ENCODE peak calls at places on chromosomes 1 and 21, in seven cellular contexts. S is kidney epithelial cell; E is fibroblast of lung; C is HFF-Myc; J is tibial artery; N is CD8-positive, alpha-beta memory T cell; A is MG63. T is an unnamed sample.

GRCh38 chr1:20074725-20075171 is 4.8 kb downstream of the PLA2G5 start:
- DNase-seq in S (no peak), E (no peak), A (no peak), C (no peak), N (no peak), J (no peak), T (no peak)

GRCh38 chr1:3042481-3042880 is 21.2 kb downstream of the ACTRT2 start:
- DNase-seq in C (no peak), S (no peak), E (no peak), A (no peak), N (no peak), J (no peak), T (no peak)

GRCh38 chr1:21451212-21451611 is 11.3 kb downstream of the NBPF3 start:
- DNase-seq in C (no peak), A (no peak), J (no peak), E (peak), N (no peak), S (no peak), T (peak)

GRCh38 chr1:29211086-29212030 is 19.4 kb downstream of the MECR start:
- DNase-seq in J (no peak), C (no peak), A (peak), E (peak), S (no peak), N (no peak), T (no peak)

GRCh38 chr1:102102276-102102780 is 105.6 kb upstream of the OLFM3 start:
- DNase-seq in S (no peak), J (no peak), E (no peak), A (no peak), C (no peak), N (no peak), T (no peak)

GRCh38 chr1:225911207-225912130 is 12.6 kb downstream of the PYCR2 start:
- DNase-seq in A (peak), E (peak), J (peak), S (no peak), C (no peak), N (peak), T (no peak)

GRCh38 chr1:233409540-233409939 is 82.0 kb downstream of the MAP3K21 start:
- DNase-seq in N (no peak), A (no peak), S (no peak), J (no peak), C (no peak), E (no peak), T (no peak)

GRCh38 chr1:43789604-43790288 is 82.4 kb downstream of the ST3GAL3 start:
- DNase-seq in E (no peak), N (no peak), S (no peak), C (no peak), A (no peak), J (no peak), T (no peak)

GRCh38 chr1:58155418-58156123 is 391.0 kb downstream of the OMA1 start:
- DNase-seq in E (peak), N (no peak), S (no peak), A (no peak), J (no peak), C (no peak), T (no peak)

GRCh38 chr21:45226540-45227326 is 61.0 kb downstream of the POFUT2 start:
- DNase-seq in S (no peak), N (peak), C (no peak), J (no peak), A (peak), E (no peak), T (no peak)

GRCh38 chr1:114618606-114619005 is 37.2 kb upstream of the BCAS2 start:
- DNase-seq in A (no peak), C (no peak), N (no peak), J (no peak), E (no peak), S (no peak), T (no peak)

GRCh38 chr1:187476671-187477070 is 647.9 kb downstream of the PLA2G4A start:
- DNase-seq in S (no peak), C (no peak), E (peak), A (no peak), J (no peak), N (no peak), T (no peak)

GRCh38 chr21:38729745-38730401 is 75.9 kb upstream of the ETS2 start:
- DNase-seq in S (no peak), E (peak), A (no peak), J (no peak), C (no peak), N (no peak), T (no peak)
- H3K4me3 ChIP-seq in S (no peak), E (no peak), A (no peak), J (no peak), C (no peak), N (no peak), T (no peak)

GRCh38 chr1:179126338-179127060 is 44.6 kb downstream of the TOR3A start:
- DNase-seq in S (no peak), A (peak), E (no peak), J (peak), N (no peak), C (no peak), T (no peak)

GRCh38 chr1:179124866-179125265 is 43.0 kb downstream of the TOR3A start:
- DNase-seq in S (no peak), J (no peak), E (peak), A (peak), C (no peak), N (no peak), T (peak)

GRCh38 chr1:179129702-179130473 is 48.0 kb downstream of the TOR3A start:
- DNase-seq in S (no peak), J (no peak), N (no peak), A (no peak), C (no peak), E (peak), T (no peak)

GRCh38 chr1:179127163-179127895 is 45.5 kb downstream of the TOR3A start:
- DNase-seq in A (no peak), E (peak), J (no peak), N (no peak), C (no peak), S (no peak), T (no peak)

DNA sequence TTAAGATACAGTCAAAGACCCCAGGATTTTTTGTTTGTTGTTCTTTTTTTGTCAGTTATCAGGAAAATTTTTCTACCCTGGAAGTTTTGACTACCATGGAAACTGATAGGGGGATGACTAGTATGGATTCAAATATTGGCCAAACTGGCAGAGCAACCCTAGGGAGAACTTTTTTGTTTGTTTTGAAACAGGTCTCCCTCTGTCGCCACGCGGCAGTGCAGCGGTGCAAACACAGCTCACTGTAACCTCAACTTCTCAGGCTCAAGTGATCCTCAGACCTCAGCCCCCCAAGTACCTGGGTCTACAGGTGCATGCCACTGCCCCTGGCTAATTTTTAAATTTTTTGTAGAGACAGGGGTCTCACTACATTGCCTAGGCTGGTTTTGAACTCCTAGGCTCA is 46.6 kb downstream of the TOR3A start:
- DNase-seq in J (no peak), A (no peak), N (no peak), C (no peak), E (no peak), S (no peak), T (no peak)
- H3K4me3 ChIP-seq in J (no peak), A (no peak), N (no peak), C (no peak), E (no peak), S (no peak), T (no peak)

DNA sequence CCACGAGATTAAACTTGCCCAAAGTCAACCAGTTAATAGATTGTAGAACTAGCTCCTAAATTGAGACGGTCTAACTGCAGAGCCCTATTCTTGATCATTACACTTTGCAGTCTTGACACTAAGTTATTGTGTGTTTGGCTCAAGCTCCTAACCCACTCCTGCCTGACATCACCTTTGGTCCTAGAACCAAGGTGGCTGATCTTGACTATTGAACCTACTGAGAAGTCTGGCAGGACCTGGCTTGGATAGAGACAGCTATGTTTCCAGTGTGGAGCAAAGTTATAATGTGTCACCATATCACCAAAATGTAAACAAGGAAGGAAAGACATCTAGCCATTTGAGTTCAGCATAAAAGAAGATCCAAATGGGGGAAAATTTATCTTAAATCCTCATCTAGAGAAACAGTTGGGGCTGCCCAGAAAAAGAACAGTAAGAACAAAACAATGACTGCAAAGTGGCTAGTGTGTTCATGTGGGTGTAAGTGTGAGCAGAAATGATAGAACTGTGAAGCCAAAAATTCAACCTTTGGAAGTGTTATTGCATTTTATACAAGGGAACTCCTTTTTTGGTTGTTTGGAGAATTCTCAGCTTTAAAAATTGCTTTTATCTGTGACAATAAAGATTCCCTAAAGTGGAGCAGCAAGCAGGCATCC is 106.8 kb downstream of the ATP5PO start:
- DNase-seq in S (no peak), A (no peak), J (no peak), C (no peak), E (no peak), N (no peak), T (no peak)
- H3K4me3 ChIP-seq in S (no peak), A (no peak), J (no peak), C (no peak), E (no peak), N (no peak), T (no peak)

DNA sequence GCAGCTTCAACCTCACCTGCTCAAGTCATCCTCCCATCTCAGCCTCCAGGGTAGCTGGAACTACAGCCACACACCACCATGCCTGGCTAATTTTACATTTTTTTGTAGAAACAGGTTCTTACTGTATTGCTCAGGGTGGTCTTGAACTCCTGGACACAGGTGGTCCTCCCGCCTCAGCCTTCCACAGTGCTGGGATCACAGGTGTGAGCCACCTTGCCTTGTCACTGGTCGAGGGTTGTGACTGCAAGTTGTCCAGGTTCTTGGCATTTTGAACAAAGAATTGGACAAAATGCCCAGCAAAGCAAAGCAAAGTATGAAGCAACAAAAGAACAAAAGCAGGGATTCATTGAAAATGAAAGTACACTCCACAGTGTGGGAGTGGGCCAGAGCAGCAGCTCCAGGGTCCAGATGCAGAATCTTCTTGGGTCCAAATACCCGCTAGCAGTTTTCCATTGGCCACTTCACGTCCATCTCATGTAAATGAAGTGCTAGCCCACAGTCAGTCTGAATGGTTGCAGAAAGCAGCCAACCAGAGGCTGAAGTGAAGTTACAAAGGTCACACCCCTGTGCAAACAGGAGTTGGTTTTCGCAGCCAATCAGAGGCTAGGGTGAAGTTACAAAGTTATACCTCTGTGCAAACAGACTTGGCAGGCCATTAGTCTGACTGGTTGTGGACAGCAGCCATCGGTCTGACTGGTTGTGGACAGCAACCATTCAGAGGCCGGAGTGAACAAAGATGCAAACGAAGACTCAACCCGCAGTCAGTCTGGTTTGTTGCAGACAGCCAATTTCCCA is 109.5 kb upstream of the KIF26B start:
- DNase-seq in S (no peak), J (no peak), E (peak), C (no peak), N (no peak), A (peak), T (no peak)
- H3K4me3 ChIP-seq in S (no peak), J (no peak), E (no peak), C (no peak), N (no peak), A (no peak), T (no peak)

GRCh38 chr1:220893701-220894024 is 14.4 kb downstream of the HLX start:
- DNase-seq in C (no peak), N (no peak), J (no peak), S (no peak), A (no peak), E (no peak), T (no peak)
- H3K4me3 ChIP-seq in C (no peak), N (no peak), J (no peak), S (peak), A (no peak), E (no peak), T (peak)

GRCh38 chr1:150562384-150563339 is 13.5 kb downstream of the ADAMTSL4 start:
- DNase-seq in J (no peak), N (peak), E (no peak), A (no peak), S (no peak), C (no peak), T (no peak)
- H3K4me3 ChIP-seq in J (peak), N (peak), E (no peak), A (peak), S (no peak), C (peak), T (peak)

GRCh38 chr1:242454262-242455051 is 70.0 kb downstream of the PLD5 start:
- DNase-seq in N (no peak), A (peak), S (no peak), E (peak), J (no peak), C (no peak), T (peak)

GRCh38 chr1:242455052-242455361 is 69.5 kb downstream of the PLD5 start:
- DNase-seq in E (no peak), C (no peak), S (no peak), A (no peak), N (no peak), J (no peak), T (no peak)

GRCh38 chr1:242452573-242452972 is 71.9 kb downstream of the PLD5 start:
- DNase-seq in N (no peak), S (no peak), A (no peak), C (no peak), J (no peak), E (no peak), T (no peak)

GRCh38 chr1:242447682-242448081 is 76.8 kb downstream of the PLD5 start:
- DNase-seq in E (no peak), S (no peak), J (no peak), A (no peak), N (no peak), C (no peak), T (no peak)

DNA sequence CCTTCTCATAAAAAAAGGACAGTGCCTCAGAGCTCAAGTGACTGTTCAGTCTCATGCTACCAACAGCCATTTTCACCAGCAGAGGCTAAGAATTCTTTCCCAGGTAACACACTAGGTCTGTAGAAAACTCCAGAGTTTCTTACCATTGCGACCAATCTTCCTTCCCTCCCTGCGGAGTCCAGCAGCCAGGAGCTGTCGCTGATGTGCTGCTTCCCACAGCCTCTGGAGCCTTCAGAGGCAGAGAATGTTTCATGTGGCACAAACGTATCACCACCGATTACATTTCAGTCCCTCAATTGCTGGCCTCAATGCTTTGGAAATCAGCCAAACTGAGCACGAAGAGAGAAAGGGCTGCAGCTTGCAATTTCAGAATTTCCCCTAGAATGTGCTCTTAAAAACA is 75.3 kb downstream of the PLD5 start:
- DNase-seq in A (no peak), N (no peak), S (no peak), J (no peak), E (no peak), C (no peak), T (no peak)
- H3K4me3 ChIP-seq in A (no peak), N (no peak), S (no peak), J (no peak), E (no peak), C (no peak), T (no peak)

GRCh38 chr1:79040424-79041089 is 34.0 kb upstream of the ADGRL4 start:
- DNase-seq in S (no peak), C (no peak), N (no peak), E (peak), J (no peak), A (no peak), T (no peak)
- H3K4me3 ChIP-seq in S (no peak), C (no peak), N (no peak), E (peak), J (peak), A (peak), T (peak)